ENCODE peak calls at places on chromosomes 3 and 15, in four cellular contexts. P is neural crest cell, Q is PC-3, H is astrocyte of the spinal cord. G is an unnamed sample.

GRCh38 chr3:72102057-72102711 is 317.2 kb upstream of the PROK2 start:
- DNase-seq in P (no peak), Q (no peak), H (no peak), G (no peak)

GRCh38 chr3:107198522-107199271 is 178.5 kb upstream of the CCDC54 start:
- DNase-seq in P (no peak), Q (no peak), H (peak), G (no peak)

GRCh38 chr3:80060664-80061063 is 292.9 kb upstream of the ROBO1 start:
- DNase-seq in P (no peak), Q (peak), H (peak), G (no peak)

GRCh38 chr3:108486910-108487309 is 23.5 kb downstream of the MYH15 start:
- DNase-seq in P (no peak), Q (peak), H (peak), G (no peak)

GRCh38 chr15:60460931-60461330 is 18.0 kb downstream of the ICE2 start:
- DNase-seq in P (no peak), Q (no peak), H (no peak), G (no peak)

GRCh38 chr3:128083980-128084674 is 31.9 kb downstream of the SEC61A1 start:
- DNase-seq in P (no peak), Q (no peak), H (peak), G (no peak)

GRCh38 chr3:128421966-128422365 is 44.7 kb downstream of the DNAJB8 start:
- DNase-seq in P (no peak), Q (no peak), H (no peak), G (no peak)

GRCh38 chr3:132160218-132160617 is 125.4 kb upstream of the CPNE4 start:
- DNase-seq in P (no peak), Q (no peak), H (peak), G (no peak)

GRCh38 chr15:88913017-88913849 is at the start of gene MFGE8:
- DNase-seq in P (peak), Q (peak), H (peak), G (no peak)

GRCh38 chr3:71305246-71306206 is 278.0 kb downstream of the FOXP1 start:
- DNase-seq in P (peak), Q (peak), H (peak), G (no peak)

DNA sequence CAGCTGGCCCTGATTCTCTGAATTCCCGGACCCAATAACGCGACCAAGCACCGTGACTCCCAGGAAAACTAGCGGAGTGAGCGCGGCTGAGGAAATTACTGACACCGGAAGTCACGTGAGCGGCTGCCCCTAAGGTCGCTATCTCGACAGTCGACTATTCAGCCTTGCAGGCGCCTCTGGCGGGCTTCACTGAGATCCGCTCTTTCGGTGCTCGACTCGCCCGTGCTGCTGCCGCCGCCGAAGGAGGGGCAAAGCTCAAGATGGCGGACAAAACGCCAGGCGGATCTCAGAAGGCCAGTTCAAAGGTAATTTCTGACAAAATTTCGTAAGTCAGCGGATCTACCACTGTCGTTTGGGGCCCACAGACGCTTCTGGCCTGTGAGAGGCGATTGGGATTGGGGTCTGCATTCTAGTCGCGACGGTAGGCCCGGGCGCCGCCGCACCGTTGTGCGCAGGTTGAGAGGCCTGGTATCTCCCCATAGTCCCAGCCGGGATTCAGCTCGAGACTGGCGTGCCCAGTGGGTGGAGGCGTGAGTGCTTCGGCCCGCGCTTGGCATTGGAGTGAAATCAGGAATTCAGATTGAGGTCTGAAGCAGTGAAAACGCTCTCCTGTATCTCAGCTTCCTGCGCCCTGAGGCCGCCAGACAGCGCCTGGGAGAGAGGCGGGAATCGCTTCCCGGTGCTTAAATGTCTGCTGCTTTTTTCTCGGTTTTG is at the start of gene U2SURP:
- DNase-seq in P (peak), Q (peak), H (peak), G (peak)
- TF ChIP-seq CTCF in P (no peak), Q (no peak), H (no peak), G (no peak)

GRCh38 chr3:131053021-131053420 is 26.3 kb downstream of the NEK11 start:
- DNase-seq in P (no peak), Q (peak), H (peak), G (no peak)
- TF ChIP-seq CTCF in P (peak), Q (peak), H (peak), G (peak)

GRCh38 chr3:120423432-120423831 is 27.4 kb downstream of the FSTL1 start:
- DNase-seq in P (no peak), Q (no peak), H (no peak), G (no peak)

GRCh38 chr3:120420360-120420759 is 30.4 kb downstream of the FSTL1 start:
- DNase-seq in P (no peak), Q (no peak), H (no peak), G (no peak)

GRCh38 chr3:120419797-120420196 is 31.0 kb downstream of the FSTL1 start:
- DNase-seq in P (no peak), Q (no peak), H (peak), G (no peak)

GRCh38 chr3:120418866-120419490 is 31.8 kb downstream of the FSTL1 start:
- DNase-seq in P (no peak), Q (peak), H (no peak), G (peak)

GRCh38 chr3:120420855-120421570 is 29.8 kb downstream of the FSTL1 start:
- DNase-seq in P (no peak), Q (no peak), H (peak), G (no peak)
- TF ChIP-seq CTCF in P (no peak), Q (no peak), H (peak), G (peak)

DNA sequence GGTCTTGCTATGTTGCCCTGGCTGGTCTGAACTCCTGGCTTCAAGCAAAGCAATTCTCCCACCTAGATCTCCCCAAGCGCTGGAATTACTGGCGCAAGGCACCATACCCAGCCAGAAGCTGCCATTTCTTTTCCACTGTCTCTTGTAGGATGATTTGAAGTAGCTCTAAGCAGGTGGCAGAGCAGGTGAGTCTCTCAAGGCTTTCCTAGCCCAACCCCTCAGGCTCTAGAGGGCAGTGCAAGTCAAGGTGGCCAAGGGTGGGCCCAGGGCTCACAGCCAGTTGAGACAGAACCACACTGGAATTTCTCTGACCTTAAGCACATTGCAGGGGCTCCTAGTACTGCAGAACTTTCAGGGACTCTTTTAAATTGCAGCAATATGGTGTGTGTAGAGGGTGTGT is 15.6 kb upstream of the DAG1 start:
- DNase-seq in P (no peak), Q (peak), H (no peak), G (no peak)
- TF ChIP-seq CTCF in P (peak), Q (peak), H (no peak), G (no peak)